ENCODE peak calls at places on chromosomes 4 and X, in seven cellular contexts. I, K, R, S, E, G and C are unnamed samples.
A peak's percentile ranks its signal among the peaks of the same experiment; 100 is the strongest.

GRCh38 chrX:107716045-107716684 is 59.4 kb downstream of the TSC22D3 start:
- DNase-seq in I (no peak), K (no peak), R (peak; percentile 33), S (no peak), E (peak; percentile 38), G (peak; percentile 23), C (peak; percentile 17)

GRCh38 chr4:32172761-32173160 is 1452.6 kb downstream of the PCDH7 start:
- DNase-seq in I (no peak), K (peak; percentile 29), R (no peak), S (no peak), E (peak; percentile 26), G (no peak), C (no peak)

GRCh38 chrX:14039344-14039743 is 9.7 kb upstream of the GEMIN8 start:
- DNase-seq in I (peak; percentile 51), K (peak; percentile 20), R (peak; percentile 34), S (no peak), E (peak; percentile 52), G (peak; percentile 31), C (peak; percentile 59)

GRCh38 chr4:149933883-149934282 is 118.2 kb upstream of the IQCM start:
- DNase-seq in I (no peak), K (no peak), R (no peak), S (no peak), E (no peak), G (no peak), C (no peak)

GRCh38 chr4:124018383-124019317 is 622.1 kb downstream of the SPRY1 start:
- DNase-seq in I (peak; percentile 46), K (no peak), R (no peak), S (peak; percentile 7), E (peak; percentile 3), G (no peak), C (no peak)

GRCh38 chr4:128480945-128481344 is 193.3 kb upstream of the PGRMC2 start:
- DNase-seq in I (no peak), K (no peak), R (no peak), S (no peak), E (no peak), G (no peak), C (no peak)

GRCh38 chrX:623268-623598 is 7.4 kb upstream of the SHOX start:
- DNase-seq in I (no peak), K (no peak), R (no peak), S (no peak), E (no peak), G (no peak), C (no peak)

GRCh38 chr4:26458104-26458503 is 32.2 kb downstream of the CCKAR start:
- DNase-seq in I (no peak), K (no peak), R (no peak), S (no peak), E (no peak), G (no peak), C (no peak)

GRCh38 chr4:186942745-186943606 is 219.3 kb upstream of the FAT1 start:
- DNase-seq in I (no peak), K (no peak), R (no peak), S (no peak), E (no peak), G (peak; percentile 52), C (no peak)

GRCh38 chr4:140790765-140791164 is 34.6 kb upstream of the TBC1D9 start:
- DNase-seq in I (no peak), K (no peak), R (no peak), S (peak; percentile 38), E (peak; percentile 31), G (no peak), C (no peak)

GRCh38 chr4:41506071-41506470 is 31.9 kb upstream of the LIMCH1 start:
- DNase-seq in I (no peak), K (no peak), R (no peak), S (no peak), E (peak; percentile 62), G (no peak), C (no peak)

GRCh38 chrX:38807873-38808272 is 6.6 kb downstream of the MID1IP1 start:
- DNase-seq in I (no peak), K (no peak), R (no peak), S (no peak), E (no peak), G (no peak), C (no peak)

GRCh38 chr4:76606662-76607265 is 171.7 kb downstream of the SHROOM3 start:
- DNase-seq in I (no peak), K (no peak), R (no peak), S (no peak), E (no peak), G (no peak), C (no peak)

GRCh38 chrX:19085975-19086772 is 36.1 kb downstream of the ADGRG2 start:
- DNase-seq in I (no peak), K (no peak), R (no peak), S (no peak), E (no peak), G (no peak), C (no peak)

GRCh38 chr4:10655968-10656367 is 28.6 kb downstream of the CLNK start:
- DNase-seq in I (no peak), K (peak; percentile 20), R (no peak), S (no peak), E (peak; percentile 87), G (no peak), C (peak; percentile 5)

GRCh38 chrX:107825698-107826285 is at the start of gene MID2:
- DNase-seq in I (peak; percentile 75), K (peak; percentile 53), R (peak; percentile 21), S (peak; percentile 6), E (peak; percentile 52), G (peak; percentile 46), C (peak; percentile 73)

GRCh38 chr4:134201216-134202098 is at the start of gene PABPC4L:
- DNase-seq in I (peak; percentile 52), K (peak; percentile 46), R (peak; percentile 19), S (no peak), E (peak; percentile 53), G (peak; percentile 87), C (no peak)

GRCh38 chr4:184510431-184510830 is 36.1 kb upstream of the IRF2 start:
- DNase-seq in I (no peak), K (no peak), R (no peak), S (no peak), E (peak; percentile 33), G (no peak), C (no peak)

GRCh38 chr4:56264861-56265260 is 122.4 kb downstream of the AASDH start:
- DNase-seq in I (no peak), K (no peak), R (no peak), S (no peak), E (no peak), G (no peak), C (no peak)

GRCh38 chrX:104854188-104854587 is 288.2 kb downstream of the IL1RAPL2 start:
- DNase-seq in I (no peak), K (peak; percentile 0), R (no peak), S (no peak), E (no peak), G (no peak), C (peak; percentile 55)

GRCh38 chrX:71056857-71057256 is 11.3 kb downstream of the SNX12 start:
- DNase-seq in I (no peak), K (no peak), R (no peak), S (no peak), E (peak; percentile 5), G (no peak), C (no peak)

GRCh38 chr4:182465979-182466378 is 222.8 kb downstream of the TENM3 start:
- DNase-seq in I (no peak), K (no peak), R (no peak), S (no peak), E (no peak), G (no peak), C (no peak)

GRCh38 chr4:76251448-76252270 is at the start of gene FAM47E:
- DNase-seq in I (peak; percentile 75), K (peak; percentile 38), R (peak; percentile 87), S (peak; percentile 24), E (peak; percentile 46), G (peak; percentile 65), C (peak; percentile 63)

GRCh38 chr4:47217291-47217690 is 185.9 kb downstream of the GABRB1 start:
- DNase-seq in I (no peak), K (no peak), R (no peak), S (no peak), E (no peak), G (no peak), C (no peak)

GRCh38 chr4:156294577-156294976 is 340.9 kb upstream of the CTSO start:
- DNase-seq in I (no peak), K (peak; percentile 2), R (peak; percentile 6), S (no peak), E (peak; percentile 90), G (peak; percentile 64), C (peak; percentile 57)

GRCh38 chr4:156638925-156639605 is 332.5 kb downstream of the PDGFC start:
- DNase-seq in I (no peak), K (no peak), R (no peak), S (no peak), E (peak; percentile 8), G (no peak), C (no peak)

GRCh38 chr4:187333151-187333550 is 609.5 kb upstream of the FAT1 start:
- DNase-seq in I (no peak), K (peak; percentile 13), R (no peak), S (no peak), E (peak; percentile 25), G (no peak), C (no peak)